ENCODE peak calls at places on chromosomes 2 and 18, in seven cellular contexts. H is CD8-positive, alpha-beta T cell; F is lower leg skin; R is AG04450; S is WERI-Rb-1; J is brain microvascular endothelial cell; X is ascending aorta. B is an unnamed sample.

GRCh38 chr2:127584047-127584446 is 48.6 kb downstream of the MYO7B start:
- DNase-seq in F (no peak), J (no peak), H (no peak), X (peak), S (no peak), R (no peak), B (no peak)

GRCh38 chr2:28716265-28716865 is 35.3 kb upstream of the PPP1CB start:
- DNase-seq in F (peak), X (peak), H (no peak), R (peak), J (peak), S (peak), B (peak)

GRCh38 chr2:196511258-196511971 is 128.1 kb upstream of the CCDC150 start:
- DNase-seq in J (no peak), S (no peak), X (no peak), F (no peak), R (no peak), H (no peak), B (no peak)

GRCh38 chr2:160928854-160929301 is 231.3 kb upstream of the TANK start:
- DNase-seq in F (no peak), J (peak), X (no peak), H (no peak), R (no peak), S (no peak), B (no peak)

GRCh38 chr2:142675398-142675797 is 202.1 kb upstream of the KYNU start:
- DNase-seq in R (no peak), X (no peak), F (no peak), S (no peak), J (peak), H (no peak), B (no peak)

GRCh38 chr2:46778516-46778915 is 137.1 kb downstream of the MCFD2 start:
- DNase-seq in X (no peak), J (no peak), H (no peak), S (no peak), R (no peak), F (no peak), B (no peak)

GRCh38 chr2:53941749-53942148 is 29.0 kb downstream of the PSME4 start:
- DNase-seq in R (no peak), X (no peak), F (no peak), S (no peak), J (no peak), H (no peak), B (no peak)

GRCh38 chr2:200585730-200586643 is at the start of gene AOX1:
- DNase-seq in S (no peak), X (peak), J (peak), F (peak), H (peak), R (no peak), B (no peak)

GRCh38 chr2:221465776-221466175 is 106.3 kb downstream of the EPHA4 start:
- DNase-seq in S (no peak), H (no peak), J (no peak), F (no peak), R (no peak), X (no peak), B (no peak)

GRCh38 chr2:12796617-12797016 is 79.9 kb downstream of the TRIB2 start:
- DNase-seq in R (no peak), X (no peak), J (no peak), S (no peak), H (no peak), F (no peak), B (no peak)

GRCh38 chr2:166240387-166241313 is 112.8 kb upstream of the SCN1A start:
- DNase-seq in H (no peak), S (no peak), X (no peak), R (no peak), F (no peak), J (no peak), B (no peak)

GRCh38 chr2:132668986-132669853 is 785 bp downstream of the LYPD1 start:
- DNase-seq in X (no peak), R (no peak), J (no peak), S (peak), H (no peak), F (no peak), B (no peak)

GRCh38 chr2:130378898-130379214 is 23.0 kb downstream of the PTPN18 start:
- DNase-seq in X (no peak), F (no peak), J (no peak), R (no peak), H (no peak), S (no peak), B (no peak)

GRCh38 chr18:55453186-55453585 is 134.8 kb downstream of the TCF4 start:
- DNase-seq in J (no peak), X (no peak), H (no peak), F (no peak), R (no peak), S (no peak), B (no peak)

GRCh38 chr2:231911381-231911780 is 14.8 kb downstream of the NPPC start:
- DNase-seq in R (no peak), X (no peak), J (no peak), H (no peak), F (no peak), S (no peak), B (no peak)

GRCh38 chr2:240876475-240877251 is 8.0 kb downstream of the AGXT start:
- DNase-seq in H (no peak), R (no peak), J (no peak), F (no peak), S (no peak), X (no peak), B (no peak)

GRCh38 chr2:236795861-236796219 is 226.2 kb downstream of the ACKR3 start:
- DNase-seq in F (no peak), H (no peak), S (no peak), R (no peak), J (no peak), X (no peak), B (no peak)

GRCh38 chr2:236794074-236794473 is 224.4 kb downstream of the ACKR3 start:
- DNase-seq in R (no peak), S (no peak), F (no peak), X (no peak), H (no peak), J (no peak), B (no peak)

GRCh38 chr2:236793041-236794011 is 223.7 kb downstream of the ACKR3 start:
- DNase-seq in F (no peak), H (no peak), S (no peak), R (no peak), J (no peak), X (peak), B (no peak)

GRCh38 chr2:236795176-236795860 is 225.7 kb downstream of the ACKR3 start:
- DNase-seq in F (no peak), J (no peak), X (no peak), H (no peak), S (no peak), R (no peak), B (no peak)

GRCh38 chr2:236794558-236794957 is 224.9 kb downstream of the ACKR3 start:
- DNase-seq in H (no peak), F (no peak), S (no peak), R (no peak), X (no peak), J (no peak), B (no peak)
- TF ChIP-seq CTCF in H (no peak), F (no peak), S (no peak), R (no peak), X (no peak), J (no peak), B (no peak)

DNA sequence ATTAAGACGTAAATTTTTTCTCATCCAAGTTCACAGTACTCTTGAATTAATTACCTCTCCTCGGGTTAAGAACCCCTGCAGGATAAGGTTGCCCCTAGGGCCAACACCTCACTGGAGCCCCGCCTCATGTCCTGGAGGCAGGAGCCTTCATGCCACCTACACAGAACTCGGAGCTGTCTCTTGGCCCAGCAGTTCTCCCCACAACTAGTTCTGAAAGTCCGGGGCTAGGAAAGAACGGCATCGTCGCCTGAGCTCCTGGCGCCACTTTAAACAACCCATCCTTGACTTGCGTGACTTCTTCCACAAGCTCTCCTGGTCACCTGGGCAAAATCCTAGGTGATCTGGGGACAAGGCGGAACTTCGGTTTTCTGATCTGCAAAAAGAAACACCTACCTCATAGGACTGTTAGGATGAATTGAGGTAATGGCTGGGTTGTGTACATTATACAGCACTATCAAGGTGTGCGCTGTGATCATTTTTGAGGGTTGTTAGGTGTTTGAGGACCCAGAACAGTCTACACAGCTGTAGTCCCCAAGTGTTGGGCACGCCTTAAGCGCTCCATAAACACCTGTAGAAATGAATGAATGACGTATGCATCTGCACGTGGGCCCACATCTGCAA is 641 bp upstream of the ITGA6 start:
- DNase-seq in F (no peak), S (no peak), J (no peak), R (no peak), H (no peak), X (no peak), B (no peak)
- H3K4me3 ChIP-seq in F (peak), S (peak), J (peak), R (peak), H (peak), X (peak), B (peak)

GRCh38 chr2:136874258-136874657 is 108.9 kb downstream of the THSD7B start:
- DNase-seq in R (no peak), F (no peak), H (no peak), S (peak), X (no peak), J (peak), B (peak)
- TF ChIP-seq CTCF in R (no peak), F (no peak), H (no peak), S (peak), X (no peak), J (peak), B (peak)

GRCh38 chr18:26894426-26894825 is 28.9 kb upstream of the AQP4 start:
- DNase-seq in J (no peak), R (no peak), X (no peak), S (no peak), H (no peak), F (no peak), B (no peak)
- H3K4me3 ChIP-seq in J (no peak), R (no peak), X (no peak), S (no peak), H (no peak), F (no peak), B (no peak)

DNA sequence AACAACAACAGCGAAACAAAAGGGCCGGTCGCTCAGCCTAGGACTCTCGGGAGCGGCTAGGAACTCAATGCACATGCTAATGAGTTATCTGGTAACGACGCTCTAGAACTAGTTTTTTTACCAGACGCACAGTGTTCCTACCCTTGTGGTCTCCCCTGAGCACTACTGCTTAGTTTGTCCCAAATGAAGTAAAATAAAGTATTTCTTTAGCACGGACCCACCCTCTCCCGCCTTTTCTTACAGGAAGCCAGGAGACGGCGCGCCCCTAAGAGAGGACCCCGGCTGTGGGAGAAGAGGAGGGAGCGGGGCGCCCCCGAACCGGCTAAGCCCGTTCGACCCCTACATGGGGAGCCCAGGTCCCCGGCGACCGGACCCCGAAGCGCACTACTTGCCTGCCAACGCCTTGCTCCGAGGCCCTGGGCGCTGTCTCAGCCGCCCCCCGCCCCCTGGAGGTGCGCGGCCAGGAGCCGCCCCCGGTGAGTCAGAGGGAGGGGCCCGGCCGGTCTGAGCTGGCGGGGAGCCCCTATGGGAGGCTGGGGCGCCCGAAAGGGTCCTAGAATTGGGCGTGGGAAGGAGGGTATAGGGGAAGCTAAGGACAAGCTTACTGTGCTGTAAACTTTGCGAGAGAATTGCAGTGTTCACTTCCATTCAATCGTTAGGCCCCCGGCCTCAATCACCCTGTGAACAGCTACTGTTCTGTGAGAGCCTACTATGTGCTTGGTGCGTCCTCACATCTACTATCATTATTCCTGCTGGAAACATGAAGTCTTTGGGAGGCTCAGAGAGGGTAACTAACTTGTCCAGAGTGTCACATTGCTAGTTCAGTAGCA is 3.6 kb upstream of the CAPG start:
- DNase-seq in X (peak), H (no peak), S (no peak), F (no peak), R (no peak), J (no peak), B (no peak)
- TF ChIP-seq CTCF in X (no peak), H (no peak), S (no peak), F (no peak), R (peak), J (peak), B (no peak)

DNA sequence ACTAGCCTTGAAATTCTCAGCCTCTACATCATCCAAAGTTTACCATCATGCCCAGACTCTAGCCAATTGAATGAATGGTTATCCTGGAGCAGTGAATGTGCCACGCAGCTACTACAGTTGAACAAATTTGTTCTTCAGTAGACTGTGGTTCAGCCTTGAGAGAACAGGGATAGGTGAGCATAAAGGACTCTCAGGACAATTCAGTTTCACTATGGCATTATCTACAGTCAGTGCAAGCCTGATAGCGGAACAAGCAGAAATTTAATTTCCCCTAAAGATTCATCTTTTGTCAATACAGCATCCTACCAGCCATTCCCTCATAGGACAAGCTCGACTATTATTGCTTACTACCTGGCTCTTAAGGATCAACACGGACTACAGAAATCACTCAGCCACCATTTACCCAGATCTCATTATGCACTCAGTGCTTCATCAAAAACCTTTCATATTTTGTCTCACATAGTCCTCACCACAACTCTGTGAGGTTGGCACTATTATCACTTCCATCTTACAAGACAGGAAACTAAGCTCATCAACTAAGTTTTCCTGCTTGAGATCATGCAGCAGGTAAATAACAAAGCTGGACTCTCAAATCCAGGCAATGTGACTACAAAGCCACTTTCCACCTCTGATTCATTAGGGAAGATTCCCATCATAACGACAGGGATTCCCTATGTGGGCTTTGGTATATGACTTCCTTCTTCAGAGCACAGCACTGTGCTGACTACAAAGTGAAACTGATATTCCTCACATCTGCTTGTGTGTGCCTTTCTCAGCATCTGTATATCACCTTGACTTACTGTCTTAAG is 181.5 kb upstream of the ACVR2A start:
- DNase-seq in X (no peak), F (no peak), R (no peak), S (no peak), H (no peak), J (no peak), B (no peak)
- H3K4me3 ChIP-seq in X (no peak), F (no peak), R (no peak), S (no peak), H (peak), J (no peak), B (no peak)

GRCh38 chr2:42978887-42979415 is 186.6 kb upstream of the HAAO start:
- DNase-seq in X (peak), H (no peak), R (no peak), S (no peak), F (no peak), J (no peak), B (no peak)

GRCh38 chr2:42979870-42980763 is 187.7 kb upstream of the HAAO start:
- DNase-seq in J (no peak), R (no peak), H (no peak), S (no peak), F (no peak), X (peak), B (no peak)

GRCh38 chr2:42977236-42978174 is 185.1 kb upstream of the HAAO start:
- DNase-seq in R (no peak), F (no peak), H (no peak), S (no peak), X (peak), J (no peak), B (no peak)

GRCh38 chr2:42979416-42979869 is 187.1 kb upstream of the HAAO start:
- DNase-seq in X (peak), S (no peak), R (no peak), H (no peak), F (no peak), J (no peak), B (no peak)

GRCh38 chr2:42978175-42978886 is 185.9 kb upstream of the HAAO start:
- DNase-seq in S (no peak), X (peak), R (no peak), H (no peak), J (no peak), F (no peak), B (no peak)
- TF ChIP-seq CTCF in S (no peak), X (no peak), R (no peak), H (no peak), J (no peak), F (no peak), B (no peak)

GRCh38 chr2:100320547-100321180 is 1.6 kb downstream of the LONRF2 start:
- DNase-seq in R (no peak), F (no peak), J (no peak), S (no peak), X (no peak), H (no peak), B (peak)
- H3K4me3 ChIP-seq in R (peak), F (peak), J (no peak), S (no peak), X (peak), H (no peak), B (peak)

DNA sequence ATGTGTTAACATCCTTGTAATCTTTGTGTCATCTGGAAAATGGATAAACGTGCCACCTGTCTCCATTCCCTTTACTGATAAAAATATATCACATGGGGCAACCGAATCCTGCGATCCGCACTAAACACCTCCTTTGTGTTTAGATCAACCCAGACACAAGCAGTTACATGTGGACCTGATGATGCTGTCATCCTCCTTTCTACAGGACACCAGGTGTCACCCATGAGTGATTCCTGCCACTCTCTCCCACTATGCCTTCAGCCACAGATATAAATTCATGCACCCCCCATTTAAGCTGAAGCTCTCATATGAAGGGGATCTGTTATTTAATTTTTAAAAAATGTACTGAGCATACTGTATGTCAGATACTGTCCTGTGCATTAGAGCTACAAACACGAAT is 81.3 kb downstream of the VIT start:
- DNase-seq in F (no peak), H (no peak), J (no peak), X (no peak), R (no peak), S (no peak), B (no peak)
- TF ChIP-seq CTCF in F (no peak), H (no peak), J (no peak), X (no peak), R (no peak), S (peak), B (peak)

GRCh38 chr2:230738924-230739323 is 26.3 kb downstream of the CAB39 start:
- DNase-seq in F (no peak), X (no peak), H (no peak), S (no peak), R (no peak), J (no peak), B (peak)

GRCh38 chr2:230738391-230738811 is 25.8 kb downstream of the CAB39 start:
- DNase-seq in F (no peak), J (peak), H (no peak), X (no peak), S (no peak), R (no peak), B (no peak)

GRCh38 chr2:230739961-230740360 is 27.3 kb downstream of the CAB39 start:
- DNase-seq in F (no peak), R (no peak), S (no peak), X (no peak), H (no peak), J (peak), B (peak)

GRCh38 chr2:230735884-230736283 is 23.2 kb downstream of the CAB39 start:
- DNase-seq in R (no peak), X (no peak), S (no peak), F (no peak), J (no peak), H (no peak), B (no peak)

GRCh38 chr2:230737791-230738226 is 25.2 kb downstream of the CAB39 start:
- DNase-seq in S (no peak), H (no peak), X (no peak), F (no peak), J (no peak), R (no peak), B (no peak)
- H3K4me3 ChIP-seq in S (no peak), H (no peak), X (peak), F (no peak), J (no peak), R (no peak), B (peak)